ENCODE peak calls at places on chromosomes 12 and 14, in four cellular contexts. L, I, N and S are unnamed samples.

GRCh38 chr14:104638927-104639450 is 34.4 kb upstream of the TMEM179 start:
- DNase-seq in L (no peak), I (no peak), N (no peak), S (no peak)

GRCh38 chr14:22427771-22428228 is 161.2 kb downstream of the DAD1 start:
- DNase-seq in L (peak), I (no peak), N (no peak), S (no peak)

GRCh38 chr12:29104495-29104894 is 44.6 kb upstream of the FAR2 start:
- DNase-seq in L (no peak), I (no peak), N (no peak), S (no peak)

GRCh38 chr12:45458854-45459807 is 243.2 kb downstream of the ANO6 start:
- DNase-seq in L (no peak), I (no peak), N (no peak), S (no peak)

GRCh38 chr12:100987552-100988277 is 193.1 kb downstream of the ANO4 start:
- DNase-seq in L (peak), I (peak), N (peak), S (peak)

GRCh38 chr12:115147916-115148315 is 463.9 kb upstream of the TBX3 start:
- DNase-seq in L (no peak), I (no peak), N (no peak), S (no peak)

GRCh38 chr12:12267801-12268200 is 957 bp upstream of the LRP6 start:
- DNase-seq in L (no peak), I (no peak), N (no peak), S (no peak)

GRCh38 chr12:107749094-107749493 is 11.8 kb downstream of the PRDM4 start:
- DNase-seq in L (no peak), I (no peak), N (no peak), S (no peak)

GRCh38 chr12:82174383-82174782 is 183.8 kb downstream of the CCDC59 start:
- DNase-seq in L (no peak), I (no peak), N (no peak), S (no peak)

GRCh38 chr12:41619705-41620104 is 431.6 kb downstream of the PDZRN4 start:
- DNase-seq in L (no peak), I (no peak), N (no peak), S (no peak)

GRCh38 chr14:35470775-35471174 is 63.2 kb upstream of the INSM2 start:
- DNase-seq in L (no peak), I (peak), N (no peak), S (peak)

GRCh38 chr14:89625208-89625987 is 208.4 kb upstream of the FOXN3 start:
- DNase-seq in L (no peak), I (no peak), N (no peak), S (no peak)

GRCh38 chr14:24959791-24960331 is 90.1 kb downstream of the STXBP6 start:
- DNase-seq in L (peak), I (no peak), N (no peak), S (no peak)

GRCh38 chr12:5708371-5708770 is 236.7 kb downstream of the ANO2 start:
- DNase-seq in L (no peak), I (no peak), N (no peak), S (no peak)

GRCh38 chr12:49336645-49337584 is at the start of gene C1QL4:
- DNase-seq in L (peak), I (peak), N (no peak), S (peak)

GRCh38 chr12:47896633-47897032 is 8.2 kb downstream of the VDR start:
- DNase-seq in L (no peak), I (no peak), N (no peak), S (no peak)

GRCh38 chr12:110320548-110320947 is 39.5 kb downstream of the ATP2A2 start:
- DNase-seq in L (peak), I (no peak), N (no peak), S (no peak)

GRCh38 chr14:102775855-102776760 is 1.1 kb upstream of the TRAF3 start:
- DNase-seq in L (peak), I (peak), N (no peak), S (no peak)

GRCh38 chr14:22822619-22823551 is 6.8 kb upstream of the MRPL52 start:
- DNase-seq in L (peak), I (peak), N (no peak), S (peak)

GRCh38 chr12:12983420-12984035 is 16.5 kb downstream of the HEBP1 start:
- DNase-seq in L (peak), I (peak), N (no peak), S (peak)

GRCh38 chr12:115840159-115840558 is 437.3 kb downstream of the MED13L start:
- DNase-seq in L (peak), I (no peak), N (no peak), S (no peak)

GRCh38 chr14:101361044-101361443 is 200.3 kb upstream of the DIO3 start:
- DNase-seq in L (no peak), I (no peak), N (no peak), S (no peak)
- TF ChIP-seq FOXM1 in L (no peak), I (no peak), N (no peak), S (no peak)

GRCh38 chr14:98956181-98956580 is 315.8 kb downstream of the BCL11B start:
- DNase-seq in L (no peak), I (no peak), N (no peak), S (no peak)

GRCh38 chr14:98956616-98957015 is 315.4 kb downstream of the BCL11B start:
- DNase-seq in L (no peak), I (no peak), N (no peak), S (no peak)

GRCh38 chr14:98955741-98956070 is 316.3 kb downstream of the BCL11B start:
- DNase-seq in L (no peak), I (no peak), N (no peak), S (no peak)

GRCh38 chr14:98958048-98959031 is 313.7 kb downstream of the BCL11B start:
- DNase-seq in L (no peak), I (no peak), N (no peak), S (no peak)

GRCh38 chr14:98957211-98958047 is 314.6 kb downstream of the BCL11B start:
- DNase-seq in L (no peak), I (no peak), N (no peak), S (no peak)
- TF ChIP-seq FOXK2 in L (no peak), I (no peak), N (no peak), S (no peak)

DNA sequence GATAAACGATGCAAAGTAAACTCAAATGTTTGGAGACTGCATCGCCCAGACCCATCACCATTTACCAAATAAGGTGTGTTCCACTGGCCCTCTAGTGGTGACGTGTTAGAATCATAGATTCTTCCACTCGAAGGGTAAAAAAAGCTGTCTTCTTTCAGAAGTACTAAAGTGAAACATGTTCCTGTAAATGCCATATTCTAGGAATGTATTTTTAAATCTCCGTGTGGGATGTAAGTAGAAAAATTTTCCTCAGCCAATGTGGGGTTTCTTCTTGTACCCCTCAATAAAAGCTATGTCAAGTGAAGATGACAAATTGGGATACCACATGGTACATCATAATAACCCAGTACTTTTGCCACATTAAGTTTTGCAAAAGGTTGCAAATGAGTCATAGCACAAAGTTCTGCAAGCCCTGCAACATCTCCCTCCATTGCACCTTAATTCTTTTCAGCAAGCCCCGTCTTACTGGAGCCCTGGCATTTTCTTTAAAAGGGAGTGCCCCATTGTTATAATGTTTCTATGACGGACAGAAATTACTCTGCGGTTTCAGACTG is 100.8 kb downstream of the CCER1 start:
- DNase-seq in L (peak), I (no peak), N (no peak), S (peak)
- TF ChIP-seq FOXM1 in L (no peak), I (no peak), N (no peak), S (no peak)

GRCh38 chr12:57887631-57888406 is 41.3 kb upstream of the CTDSP2 start:
- DNase-seq in L (no peak), I (peak), N (no peak), S (no peak)

GRCh38 chr12:57886590-57887363 is 40.2 kb upstream of the CTDSP2 start:
- DNase-seq in L (no peak), I (no peak), N (no peak), S (no peak)

GRCh38 chr12:57890191-57891120 is 43.9 kb upstream of the CTDSP2 start:
- DNase-seq in L (no peak), I (no peak), N (no peak), S (no peak)

GRCh38 chr12:57889541-57889989 is 43.0 kb upstream of the CTDSP2 start:
- DNase-seq in L (no peak), I (no peak), N (no peak), S (no peak)

GRCh38 chr12:57888407-57889157 is 42.1 kb upstream of the CTDSP2 start:
- DNase-seq in L (no peak), I (no peak), N (no peak), S (no peak)
- TF ChIP-seq FOXK2 in L (no peak), I (no peak), N (no peak), S (no peak)

DNA sequence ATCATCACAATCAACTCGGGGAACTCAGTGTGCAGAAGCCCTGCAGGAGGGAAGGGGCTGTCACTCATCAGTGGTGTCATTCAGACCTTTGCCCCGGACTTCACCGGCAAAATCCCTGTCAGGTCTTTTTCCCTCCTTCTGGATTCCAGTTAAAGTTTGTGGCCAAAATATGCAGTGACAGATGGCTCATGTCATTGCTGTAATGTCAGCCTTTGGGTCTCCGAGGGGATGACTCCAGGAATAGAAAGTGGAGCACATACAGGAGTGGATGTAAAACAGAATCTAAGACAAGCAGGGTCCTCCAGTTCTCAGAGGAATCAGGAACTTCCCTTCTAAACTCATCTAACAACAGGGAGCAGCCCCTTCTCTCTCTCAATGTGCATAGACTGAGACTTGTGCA is 130.3 kb upstream of the RASSF8 start:
- DNase-seq in L (no peak), I (no peak), N (no peak), S (no peak)
- TF ChIP-seq FOXM1 in L (no peak), I (no peak), N (no peak), S (no peak)

GRCh38 chr12:1189163-1189562 is 198.1 kb downstream of the ERC1 start:
- DNase-seq in L (no peak), I (no peak), N (no peak), S (no peak)
- TF ChIP-seq FOXK2 in L (no peak), I (no peak), N (no peak), S (no peak)